ENCODE peak calls at places on chromosomes 13 and 19, in six cellular contexts. T, Z, U, H, R and F are unnamed samples.

GRCh38 chr13:42758515-42758914 is 22.9 kb upstream of the FAM216B start:
- DNase-seq in T (no peak), Z (no peak), U (no peak), H (no peak), R (no peak), F (no peak)

GRCh38 chr13:29474991-29475390 is 120.5 kb downstream of the SLC7A1 start:
- DNase-seq in T (peak), Z (no peak), U (peak), H (no peak), R (peak), F (peak)

GRCh38 chr19:36266375-36266961 is 51.6 kb downstream of the ZNF146 start:
- DNase-seq in T (no peak), Z (no peak), U (no peak), H (no peak), R (no peak), F (no peak)

GRCh38 chr19:50383307-50383851 is 768 bp upstream of the POLD1 start:
- DNase-seq in T (no peak), Z (peak), U (no peak), H (no peak), R (no peak), F (no peak)

GRCh38 chr19:16419671-16420394 is 51.9 kb downstream of the EPS15L1 start:
- DNase-seq in T (no peak), Z (peak), U (no peak), H (no peak), R (no peak), F (no peak)

GRCh38 chr19:38838208-38838985 is 6.8 kb upstream of the ECH1 start:
- DNase-seq in T (peak), Z (no peak), U (no peak), H (no peak), R (no peak), F (peak)

GRCh38 chr13:96963786-96964475 is 30.3 kb downstream of the OXGR1 start:
- DNase-seq in T (peak), Z (no peak), U (no peak), H (no peak), R (no peak), F (no peak)

GRCh38 chr13:113275387-113275786 is 21.7 kb upstream of the LAMP1 start:
- DNase-seq in T (peak), Z (peak), U (peak), H (peak), R (no peak), F (peak)

GRCh38 chr19:4652075-4652474 is 12.8 kb downstream of the TNFAIP8L1 start:
- DNase-seq in T (no peak), Z (no peak), U (no peak), H (no peak), R (no peak), F (no peak)

GRCh38 chr19:339262-339887 is 5.2 kb downstream of the MIER2 start:
- DNase-seq in T (peak), Z (no peak), U (peak), H (no peak), R (no peak), F (no peak)

GRCh38 chr19:54338521-54338920 is 441 bp downstream of the LILRA4 start:
- DNase-seq in T (no peak), Z (no peak), U (no peak), H (no peak), R (no peak), F (no peak)

GRCh38 chr19:4851551-4852290 is 15.7 kb downstream of the PLIN3 start:
- DNase-seq in T (peak), Z (peak), U (peak), H (peak), R (no peak), F (peak)

GRCh38 chr13:112898786-112899617 is 70.0 kb upstream of the MCF2L start:
- DNase-seq in T (no peak), Z (no peak), U (no peak), H (no peak), R (no peak), F (no peak)

GRCh38 chr19:48629599-48630288 is 7.4 kb downstream of the DBP start:
- DNase-seq in T (peak), Z (peak), U (no peak), H (no peak), R (no peak), F (no peak)

GRCh38 chr19:10760268-10760944 is 42.5 kb downstream of the DNM2 start:
- DNase-seq in T (no peak), Z (no peak), U (no peak), H (peak), R (no peak), F (peak)

GRCh38 chr13:43629691-43630480 is 156.9 kb downstream of the ENOX1 start:
- DNase-seq in T (peak), Z (no peak), U (peak), H (no peak), R (no peak), F (no peak)

GRCh38 chr13:31192306-31192705 is 7.5 kb upstream of the B3GLCT start:
- DNase-seq in T (no peak), Z (no peak), U (no peak), H (no peak), R (no peak), F (no peak)

GRCh38 chr19:40234429-40235237 is 8.1 kb upstream of the CCNP start:
- DNase-seq in T (no peak), Z (no peak), U (no peak), H (no peak), R (no peak), F (no peak)

GRCh38 chr19:34936184-34936583 is 9.5 kb downstream of the ZNF30 start:
- DNase-seq in T (no peak), Z (no peak), U (no peak), H (no peak), R (no peak), F (no peak)

GRCh38 chr19:1315470-1316166 is 29.9 kb downstream of the EFNA2 start:
- DNase-seq in T (peak), Z (peak), U (peak), H (no peak), R (no peak), F (no peak)

GRCh38 chr19:14505488-14506239 is 9.7 kb upstream of the GIPC1 start:
- DNase-seq in T (peak), Z (peak), U (peak), H (peak), R (peak), F (peak)

GRCh38 chr13:69319659-69320058 is 788.0 kb upstream of the ATXN8OS start:
- DNase-seq in T (peak), Z (no peak), U (no peak), H (no peak), R (no peak), F (no peak)

GRCh38 chr19:32866061-32866460 is 3.5 kb downstream of the SLC7A9 start:
- DNase-seq in T (no peak), Z (no peak), U (no peak), H (no peak), R (no peak), F (no peak)

GRCh38 chr19:2529473-2529918 is 53.6 kb downstream of the GADD45B start:
- DNase-seq in T (peak), Z (no peak), U (peak), H (no peak), R (peak), F (peak)

GRCh38 chr13:51687928-51688714 is 103.9 kb downstream of the WDFY2 start:
- DNase-seq in T (no peak), Z (no peak), U (no peak), H (no peak), R (no peak), F (no peak)

GRCh38 chr19:31639306-31639705 is 290.1 kb upstream of the TSHZ3 start:
- DNase-seq in T (no peak), Z (no peak), U (peak), H (no peak), R (no peak), F (no peak)

GRCh38 chr19:13729859-13730258 is 34.5 kb upstream of the MRI1 start:
- DNase-seq in T (no peak), Z (no peak), U (peak), H (no peak), R (no peak), F (peak)

GRCh38 chr13:60969659-60970058 is 446.0 kb downstream of the PCDH20 start:
- DNase-seq in T (no peak), Z (no peak), U (no peak), H (no peak), R (no peak), F (no peak)

GRCh38 chr13:75308222-75308621 is 173.7 kb downstream of the TBC1D4 start:
- DNase-seq in T (no peak), Z (no peak), U (peak), H (no peak), R (no peak), F (no peak)

GRCh38 chr19:11737964-11738745 is 591 bp downstream of the ZNF823 start:
- DNase-seq in T (peak), Z (peak), U (peak), H (peak), R (no peak), F (peak)

GRCh38 chr19:6498294-6499036 is 3.6 kb downstream of the TUBB4A start:
- DNase-seq in T (no peak), Z (no peak), U (no peak), H (no peak), R (no peak), F (no peak)

GRCh38 chr19:1648156-1648925 is 4.1 kb downstream of the TCF3 start:
- DNase-seq in T (no peak), Z (no peak), U (no peak), H (peak), R (no peak), F (no peak)

GRCh38 chr13:33785384-33785783 is 32.6 kb upstream of the RFC3 start:
- DNase-seq in T (no peak), Z (no peak), U (no peak), H (no peak), R (no peak), F (no peak)

GRCh38 chr13:33784738-33785137 is 33.2 kb upstream of the RFC3 start:
- DNase-seq in T (no peak), Z (no peak), U (no peak), H (no peak), R (no peak), F (no peak)

GRCh38 chr13:33787051-33787591 is 30.8 kb upstream of the RFC3 start:
- DNase-seq in T (peak), Z (no peak), U (no peak), H (peak), R (peak), F (peak)

DNA sequence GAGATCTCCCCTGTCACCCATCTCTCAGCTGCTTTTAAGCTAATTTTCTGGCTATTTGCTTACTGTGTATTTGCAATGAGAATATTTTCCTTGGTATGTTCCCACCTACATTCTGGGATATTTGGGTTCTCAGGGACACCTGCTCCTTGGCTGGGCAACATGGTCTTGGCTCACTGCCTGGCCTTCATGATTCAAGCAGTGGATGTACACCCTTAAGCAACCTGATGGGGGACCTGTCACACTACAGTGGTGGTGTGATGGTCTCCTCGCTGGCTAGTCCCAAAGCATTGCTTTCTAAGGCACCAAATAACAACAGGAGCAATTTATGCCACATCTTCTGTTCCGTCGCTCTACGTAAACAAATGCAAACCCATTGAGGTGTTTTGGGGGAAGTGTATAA is 35.3 kb upstream of the RFC3 start:
- DNase-seq in T (no peak), Z (no peak), U (no peak), H (no peak), R (no peak), F (no peak)
- TF ChIP-seq CTCF in T (no peak), Z (no peak), U (no peak), H (no peak), R (no peak), F (no peak)

GRCh38 chr13:27487776-27488175 is 37.4 kb upstream of the MTIF3 start:
- DNase-seq in T (peak), Z (no peak), U (no peak), H (no peak), R (no peak), F (no peak)
- TF ChIP-seq CTCF in T (peak), Z (no peak), U (no peak), H (no peak), R (no peak), F (no peak)

GRCh38 chr19:45195764-45196163 is 17.2 kb downstream of the BLOC1S3 start:
- DNase-seq in T (peak), Z (no peak), U (peak), H (no peak), R (peak), F (peak)

GRCh38 chr19:45206328-45206727 is 27.7 kb downstream of the BLOC1S3 start:
- DNase-seq in T (no peak), Z (no peak), U (no peak), H (no peak), R (no peak), F (no peak)

GRCh38 chr19:45205810-45206209 is 27.2 kb downstream of the BLOC1S3 start:
- DNase-seq in T (no peak), Z (no peak), U (no peak), H (no peak), R (no peak), F (no peak)

GRCh38 chr19:45202637-45203036 is 24.1 kb downstream of the BLOC1S3 start:
- DNase-seq in T (no peak), Z (no peak), U (no peak), H (no peak), R (no peak), F (no peak)

GRCh38 chr19:45200614-45201013 is 22.0 kb downstream of the BLOC1S3 start:
- DNase-seq in T (peak), Z (peak), U (peak), H (no peak), R (no peak), F (peak)
- TF ChIP-seq CTCF in T (peak), Z (peak), U (peak), H (peak), R (peak), F (peak)

GRCh38 chr13:46405457-46405856 is 18.4 kb upstream of the RUBCNL start:
- DNase-seq in T (no peak), Z (no peak), U (no peak), H (no peak), R (no peak), F (no peak)
- TF ChIP-seq CTCF in T (no peak), Z (no peak), U (no peak), H (no peak), R (no peak), F (no peak)

DNA sequence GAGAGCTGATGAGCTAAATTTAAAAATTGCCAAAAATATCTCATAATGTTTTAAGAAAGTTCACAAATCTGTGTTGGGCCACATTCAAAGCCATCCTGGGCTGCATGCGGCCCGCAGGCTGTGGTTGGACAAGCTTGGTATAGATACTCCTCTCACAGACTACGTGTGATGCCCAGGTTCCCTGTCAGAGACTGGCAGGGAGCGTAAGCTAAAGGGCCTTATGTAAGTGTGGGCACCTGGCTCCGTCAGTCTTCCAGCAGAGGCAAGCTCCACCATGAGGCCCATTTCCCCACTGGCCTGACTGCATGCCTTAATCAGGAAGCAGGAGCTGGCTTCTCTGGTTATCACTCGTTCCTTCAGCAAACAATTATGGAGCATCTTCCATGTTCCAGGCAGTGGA is 200.2 kb downstream of the FOXO1 start:
- DNase-seq in T (no peak), Z (no peak), U (no peak), H (no peak), R (no peak), F (no peak)
- TF ChIP-seq CTCF in T (no peak), Z (no peak), U (no peak), H (no peak), R (no peak), F (no peak)

DNA sequence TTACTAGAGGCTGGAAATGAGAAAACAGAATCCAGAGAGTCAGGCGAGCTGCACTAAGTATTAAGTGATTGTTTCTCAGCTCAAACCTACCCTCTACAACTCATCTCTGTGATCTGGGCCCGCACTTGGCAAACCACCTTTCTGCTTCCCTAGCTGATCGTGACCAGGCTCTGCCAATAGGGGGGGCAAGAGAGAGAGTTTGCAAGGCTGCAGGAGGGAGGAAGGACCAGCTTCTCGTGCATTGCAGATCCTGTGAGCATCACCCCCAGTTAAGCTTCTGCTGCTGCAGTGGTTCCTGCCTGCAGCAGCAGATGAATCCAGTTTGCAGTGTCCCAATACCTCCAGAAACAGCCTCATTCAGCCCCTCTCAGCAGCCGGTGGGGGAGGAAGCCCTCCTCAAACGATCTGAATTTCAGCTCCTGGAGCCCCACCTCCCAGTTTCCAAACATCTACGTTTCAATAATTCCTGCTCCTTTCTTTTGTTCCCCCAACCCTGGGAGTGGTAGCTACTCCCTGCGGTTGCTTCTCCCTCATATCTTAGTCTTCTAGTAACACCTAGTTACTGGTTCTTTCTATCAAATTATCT is 20.0 kb downstream of the XRCC1 start:
- DNase-seq in T (peak), Z (peak), U (peak), H (peak), R (no peak), F (peak)
- TF ChIP-seq CTCF in T (peak), Z (peak), U (peak), H (peak), R (peak), F (peak)

GRCh38 chr13:21371011-21371410 is 88.1 kb downstream of the ZDHHC20 start:
- DNase-seq in T (peak), Z (no peak), U (no peak), H (no peak), R (no peak), F (no peak)

GRCh38 chr13:21372530-21372929 is 86.6 kb downstream of the ZDHHC20 start:
- DNase-seq in T (no peak), Z (no peak), U (no peak), H (no peak), R (no peak), F (no peak)
- TF ChIP-seq CTCF in T (no peak), Z (no peak), U (no peak), H (no peak), R (no peak), F (no peak)